ENCODE peak calls at places on chromosomes 1 and 21, in five cellular contexts. One of them, this sample, is unnamed.

GRCh38 chr1:31238986-31239613 is 587 bp downstream of the NKAIN1 start:
- DNase-seq in brain microvascular endothelial cell: no peak
- DNase-seq in fibroblast of lung: peak; percentile 22
- DNase-seq in body of pancreas: no peak
- DNase-seq in AG04450: no peak
- DNase-seq in this sample: peak; percentile 5

GRCh38 chr1:8815582-8816285 is 1.7 kb downstream of the RERE start:
- DNase-seq in brain microvascular endothelial cell: peak; percentile 37
- DNase-seq in fibroblast of lung: peak; percentile 53
- DNase-seq in body of pancreas: no peak
- DNase-seq in AG04450: no peak
- DNase-seq in this sample: peak; percentile 38

GRCh38 chr1:2392686-2393085 is 1.0 kb downstream of the RER1 start:
- DNase-seq in brain microvascular endothelial cell: no peak
- DNase-seq in fibroblast of lung: no peak
- DNase-seq in body of pancreas: no peak
- DNase-seq in AG04450: no peak
- DNase-seq in this sample: no peak

GRCh38 chr1:202225131-202225530 is 31.5 kb downstream of the LGR6 start:
- DNase-seq in brain microvascular endothelial cell: no peak
- DNase-seq in fibroblast of lung: no peak
- DNase-seq in body of pancreas: no peak
- DNase-seq in AG04450: no peak
- DNase-seq in this sample: no peak

GRCh38 chr1:23553206-23553895 is 6.0 kb downstream of the ID3 start:
- DNase-seq in brain microvascular endothelial cell: no peak
- DNase-seq in fibroblast of lung: no peak
- DNase-seq in body of pancreas: no peak
- DNase-seq in AG04450: no peak
- DNase-seq in this sample: no peak

GRCh38 chr21:30193201-30193600 is 22.7 kb downstream of the CLDN8 start:
- DNase-seq in brain microvascular endothelial cell: no peak
- DNase-seq in fibroblast of lung: no peak
- DNase-seq in body of pancreas: no peak
- DNase-seq in AG04450: no peak
- DNase-seq in this sample: no peak

GRCh38 chr1:119091618-119092017 is 48.8 kb downstream of the WARS2 start:
- DNase-seq in brain microvascular endothelial cell: no peak
- DNase-seq in fibroblast of lung: peak; percentile 6
- DNase-seq in body of pancreas: no peak
- DNase-seq in AG04450: no peak
- DNase-seq in this sample: no peak

GRCh38 chr1:172938676-172939075 is 112.1 kb downstream of the TNFSF18 start:
- DNase-seq in brain microvascular endothelial cell: no peak
- DNase-seq in fibroblast of lung: peak; percentile 63
- DNase-seq in body of pancreas: no peak
- DNase-seq in AG04450: no peak
- DNase-seq in this sample: no peak

GRCh38 chr21:37939251-37939650 is 23.0 kb upstream of the KCNJ6 start:
- DNase-seq in brain microvascular endothelial cell: no peak
- DNase-seq in fibroblast of lung: no peak
- DNase-seq in body of pancreas: no peak
- DNase-seq in AG04450: no peak
- DNase-seq in this sample: no peak

GRCh38 chr1:21511579-21512522 is 2.6 kb downstream of the ALPL start:
- DNase-seq in brain microvascular endothelial cell: peak; percentile 95
- DNase-seq in fibroblast of lung: peak; percentile 98
- DNase-seq in body of pancreas: peak; percentile 52
- DNase-seq in AG04450: peak; percentile 89
- DNase-seq in this sample: peak; percentile 97

GRCh38 chr21:28633803-28634572 is 358.7 kb downstream of the LTN1 start:
- DNase-seq in brain microvascular endothelial cell: peak; percentile 90
- DNase-seq in fibroblast of lung: peak; percentile 93
- DNase-seq in body of pancreas: no peak
- DNase-seq in AG04450: no peak
- DNase-seq in this sample: peak; percentile 83

GRCh38 chr1:247639381-247639981 is 34.1 kb downstream of the OR2G3 start:
- DNase-seq in brain microvascular endothelial cell: no peak
- DNase-seq in fibroblast of lung: peak; percentile 16
- DNase-seq in body of pancreas: peak; percentile 83
- DNase-seq in AG04450: no peak
- DNase-seq in this sample: peak; percentile 81

GRCh38 chr1:58325797-58326196 is 220.7 kb downstream of the OMA1 start:
- DNase-seq in brain microvascular endothelial cell: no peak
- DNase-seq in fibroblast of lung: no peak
- DNase-seq in body of pancreas: no peak
- DNase-seq in AG04450: no peak
- DNase-seq in this sample: no peak

GRCh38 chr1:192805832-192806323 is 3.0 kb upstream of the RGS2 start:
- DNase-seq in brain microvascular endothelial cell: peak; percentile 87
- DNase-seq in fibroblast of lung: peak; percentile 91
- DNase-seq in body of pancreas: no peak
- DNase-seq in AG04450: peak; percentile 77
- DNase-seq in this sample: peak; percentile 87

GRCh38 chr1:183349201-183349711 is 68.9 kb downstream of the NMNAT2 start:
- DNase-seq in brain microvascular endothelial cell: peak; percentile 19
- DNase-seq in fibroblast of lung: peak; percentile 75
- DNase-seq in body of pancreas: no peak
- DNase-seq in AG04450: no peak
- DNase-seq in this sample: peak; percentile 22

GRCh38 chr1:221743416-221744208 is 1.7 kb upstream of the DUSP10 start:
- DNase-seq in brain microvascular endothelial cell: no peak
- DNase-seq in fibroblast of lung: no peak
- DNase-seq in body of pancreas: peak; percentile 85
- DNase-seq in AG04450: no peak
- DNase-seq in this sample: peak; percentile 51

GRCh38 chr1:222817529-222817928 is 2.7 kb downstream of the DISP1 start:
- DNase-seq in brain microvascular endothelial cell: peak; percentile 94
- DNase-seq in fibroblast of lung: peak; percentile 98
- DNase-seq in body of pancreas: no peak
- DNase-seq in AG04450: peak; percentile 69
- DNase-seq in this sample: peak; percentile 90

GRCh38 chr1:37038703-37039093 is 4.4 kb upstream of the GRIK3 start:
- DNase-seq in brain microvascular endothelial cell: no peak
- DNase-seq in fibroblast of lung: no peak
- DNase-seq in body of pancreas: peak; percentile 53
- DNase-seq in AG04450: no peak
- DNase-seq in this sample: no peak

GRCh38 chr1:53869454-53870117 is 20.0 kb downstream of the YIPF1 start:
- DNase-seq in brain microvascular endothelial cell: no peak
- DNase-seq in fibroblast of lung: no peak
- DNase-seq in body of pancreas: no peak
- DNase-seq in AG04450: no peak
- DNase-seq in this sample: no peak

GRCh38 chr1:234840843-234841242 is 230.9 kb upstream of the IRF2BP2 start:
- DNase-seq in brain microvascular endothelial cell: peak; percentile 33
- DNase-seq in fibroblast of lung: peak; percentile 27
- DNase-seq in body of pancreas: no peak
- DNase-seq in AG04450: no peak
- DNase-seq in this sample: no peak

GRCh38 chr1:40532062-40532389 is 589 bp downstream of the ZNF684 start:
- DNase-seq in brain microvascular endothelial cell: no peak
- DNase-seq in fibroblast of lung: no peak
- DNase-seq in body of pancreas: no peak
- DNase-seq in AG04450: no peak
- DNase-seq in this sample: no peak

GRCh38 chr1:35931424-35932157 is 686 bp downstream of the AGO3 start:
- DNase-seq in brain microvascular endothelial cell: peak; percentile 9
- DNase-seq in fibroblast of lung: peak; percentile 8
- DNase-seq in body of pancreas: peak; percentile 42
- DNase-seq in AG04450: no peak
- DNase-seq in this sample: peak; percentile 13

GRCh38 chr1:2279210-2279639 is 51.1 kb downstream of the SKI start:
- DNase-seq in brain microvascular endothelial cell: peak; percentile 72
- DNase-seq in fibroblast of lung: peak; percentile 98
- DNase-seq in body of pancreas: no peak
- DNase-seq in AG04450: peak; percentile 72
- DNase-seq in this sample: peak; percentile 95

GRCh38 chr1:234544094-234544579 is 65.2 kb upstream of the TARBP1 start:
- DNase-seq in brain microvascular endothelial cell: peak; percentile 96
- DNase-seq in fibroblast of lung: peak; percentile 93
- DNase-seq in body of pancreas: peak; percentile 71
- DNase-seq in AG04450: peak; percentile 96
- DNase-seq in this sample: peak; percentile 95

GRCh38 chr1:13605159-13605558 is 21.5 kb downstream of the PDPN start:
- DNase-seq in brain microvascular endothelial cell: no peak
- DNase-seq in fibroblast of lung: peak; percentile 90
- DNase-seq in body of pancreas: no peak
- DNase-seq in AG04450: no peak
- DNase-seq in this sample: peak; percentile 70

GRCh38 chr21:44969965-44970755 is 30.3 kb downstream of the SLX9 start:
- DNase-seq in brain microvascular endothelial cell: peak; percentile 67
- DNase-seq in fibroblast of lung: peak; percentile 56
- DNase-seq in body of pancreas: no peak
- DNase-seq in AG04450: no peak
- DNase-seq in this sample: peak; percentile 27

GRCh38 chr1:197464039-197464438 is 196.0 kb downstream of the CRB1 start:
- DNase-seq in brain microvascular endothelial cell: peak; percentile 17
- DNase-seq in fibroblast of lung: peak; percentile 87
- DNase-seq in body of pancreas: peak; percentile 13
- DNase-seq in AG04450: no peak
- DNase-seq in this sample: peak; percentile 83

GRCh38 chr1:196680107-196680506 is 28.3 kb downstream of the CFH start:
- DNase-seq in brain microvascular endothelial cell: no peak
- DNase-seq in fibroblast of lung: peak; percentile 46
- DNase-seq in body of pancreas: no peak
- DNase-seq in AG04450: no peak
- DNase-seq in this sample: peak; percentile 77

GRCh38 chr1:187787696-187788095 is 958.9 kb downstream of the PLA2G4A start:
- DNase-seq in brain microvascular endothelial cell: no peak
- DNase-seq in fibroblast of lung: no peak
- DNase-seq in body of pancreas: no peak
- DNase-seq in AG04450: no peak
- DNase-seq in this sample: no peak
- H3K4me3 ChIP-seq in brain microvascular endothelial cell: no peak overlapping the region
- H3K4me3 ChIP-seq in fibroblast of lung: no peak overlapping the region
- H3K4me3 ChIP-seq in body of pancreas: no peak overlapping the region
- H3K4me3 ChIP-seq in AG04450: no peak overlapping the region
- H3K4me3 ChIP-seq in this sample: no peak overlapping the region

GRCh38 chr21:43328591-43329360 is 98.2 kb downstream of the SIK1 start:
- DNase-seq in brain microvascular endothelial cell: no peak
- DNase-seq in fibroblast of lung: no peak
- DNase-seq in body of pancreas: no peak
- DNase-seq in AG04450: no peak
- DNase-seq in this sample: no peak

GRCh38 chr21:43330306-43330881 is 96.5 kb downstream of the SIK1 start:
- DNase-seq in brain microvascular endothelial cell: no peak
- DNase-seq in fibroblast of lung: no peak
- DNase-seq in body of pancreas: no peak
- DNase-seq in AG04450: no peak
- DNase-seq in this sample: no peak

GRCh38 chr21:43328171-43328570 is 98.8 kb downstream of the SIK1 start:
- DNase-seq in brain microvascular endothelial cell: no peak
- DNase-seq in fibroblast of lung: no peak
- DNase-seq in body of pancreas: no peak
- DNase-seq in AG04450: no peak
- DNase-seq in this sample: no peak

GRCh38 chr21:43331111-43331961 is 95.6 kb downstream of the SIK1 start:
- DNase-seq in brain microvascular endothelial cell: no peak
- DNase-seq in fibroblast of lung: no peak
- DNase-seq in body of pancreas: no peak
- DNase-seq in AG04450: no peak
- DNase-seq in this sample: no peak

GRCh38 chr21:43329361-43330269 is 97.3 kb downstream of the SIK1 start:
- DNase-seq in brain microvascular endothelial cell: no peak
- DNase-seq in fibroblast of lung: no peak
- DNase-seq in body of pancreas: no peak
- DNase-seq in AG04450: no peak
- DNase-seq in this sample: no peak
- TF ChIP-seq CTCF in brain microvascular endothelial cell: no peak
- TF ChIP-seq CTCF in fibroblast of lung: no peak
- TF ChIP-seq CTCF in body of pancreas: no peak
- TF ChIP-seq CTCF in AG04450: no peak
- TF ChIP-seq CTCF in this sample: no peak

GRCh38 chr21:27320868-27321267 is 354.0 kb upstream of the ADAMTS5 start:
- DNase-seq in brain microvascular endothelial cell: no peak
- DNase-seq in fibroblast of lung: no peak
- DNase-seq in body of pancreas: no peak
- DNase-seq in AG04450: no peak
- DNase-seq in this sample: no peak

GRCh38 chr21:27329255-27329851 is 362.5 kb upstream of the ADAMTS5 start:
- DNase-seq in brain microvascular endothelial cell: no peak
- DNase-seq in fibroblast of lung: no peak
- DNase-seq in body of pancreas: no peak
- DNase-seq in AG04450: peak; percentile 65
- DNase-seq in this sample: peak; percentile 21

GRCh38 chr21:27321791-27322190 is 354.9 kb upstream of the ADAMTS5 start:
- DNase-seq in brain microvascular endothelial cell: no peak
- DNase-seq in fibroblast of lung: no peak
- DNase-seq in body of pancreas: no peak
- DNase-seq in AG04450: no peak
- DNase-seq in this sample: no peak

DNA sequence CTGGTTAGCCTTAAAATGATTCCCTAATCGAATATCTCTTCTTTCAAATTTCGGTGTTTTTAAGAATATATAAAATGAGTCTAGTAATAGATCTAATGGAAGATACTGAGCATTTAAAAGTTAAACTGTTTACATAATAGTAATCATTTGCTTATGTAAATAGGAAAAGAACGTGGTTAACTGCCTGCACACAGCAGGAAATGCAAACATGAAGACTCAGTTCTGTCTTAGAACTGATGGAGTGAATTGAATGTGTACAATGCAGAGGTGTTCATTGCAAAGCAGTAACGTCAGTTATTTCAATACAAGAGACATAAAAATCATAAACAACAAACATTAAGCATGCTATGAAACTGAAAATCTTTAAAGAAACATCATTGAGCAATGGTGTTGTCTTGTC is 359.4 kb upstream of the ADAMTS5 start:
- DNase-seq in brain microvascular endothelial cell: no peak
- DNase-seq in fibroblast of lung: no peak
- DNase-seq in body of pancreas: no peak
- DNase-seq in AG04450: no peak
- DNase-seq in this sample: no peak
- H3K4me3 ChIP-seq in brain microvascular endothelial cell: no peak overlapping the region
- H3K4me3 ChIP-seq in fibroblast of lung: no peak overlapping the region
- H3K4me3 ChIP-seq in body of pancreas: no peak overlapping the region
- H3K4me3 ChIP-seq in AG04450: no peak overlapping the region
- H3K4me3 ChIP-seq in this sample: no peak overlapping the region

GRCh38 chr1:28535180-28535579 is 17.7 kb upstream of the TRNAU1AP start:
- DNase-seq in brain microvascular endothelial cell: no peak
- DNase-seq in fibroblast of lung: no peak
- DNase-seq in body of pancreas: no peak
- DNase-seq in AG04450: no peak
- DNase-seq in this sample: no peak
- TF ChIP-seq CTCF in brain microvascular endothelial cell: no peak
- TF ChIP-seq CTCF in fibroblast of lung: no peak
- TF ChIP-seq CTCF in body of pancreas: no peak
- TF ChIP-seq CTCF in AG04450: no peak
- TF ChIP-seq CTCF in this sample: no peak

This sample was measured in astrocyte of the spinal cord.